ENCODE peak calls at places on chromosomes 11 and 22, in ten cellular contexts. Q is OCI-LY7, J is colonic mucosa, F is Caco-2, B is A549, V is heart left ventricle, M is ovary, R is right lobe of liver, C is upper lobe of right lung, X is IMR-90. S is an unnamed sample.

GRCh38 chr11:37088573-37088910 is 490.5 kb upstream of the RAG2 start:
- DNase-seq in F (no peak), X (no peak), M (no peak), R (no peak), J (no peak), Q (no peak), B (no peak), V (no peak), C (no peak), S (no peak)

GRCh38 chr11:69568809-69569097 is 72.2 kb upstream of the CCND1 start:
- DNase-seq in B (no peak), Q (no peak), J (no peak), F (no peak), C (no peak), M (no peak), R (no peak), X (no peak), V (no peak), S (no peak)

GRCh38 chr11:112336356-112336886 is 75.8 kb upstream of the PLET1 start:
- DNase-seq in C (no peak), Q (no peak), F (no peak), M (no peak), X (no peak), R (no peak), J (no peak), B (no peak), V (no peak), S (no peak)

GRCh38 chr11:2777871-2778629 is 78.3 kb upstream of the KCNQ1OT1 start:
- DNase-seq in C (peak), F (no peak), X (no peak), V (peak), Q (no peak), B (no peak), J (peak), R (peak), M (peak), S (no peak)

GRCh38 chr11:59456661-59457060 is at the start of gene OR4D6:
- DNase-seq in R (no peak), M (no peak), B (no peak), X (no peak), V (no peak), F (no peak), C (no peak), J (no peak), Q (no peak), S (no peak)

GRCh38 chr11:128593281-128593680 is 5.9 kb upstream of the ETS1 start:
- DNase-seq in F (no peak), R (no peak), X (peak), C (no peak), B (no peak), V (no peak), M (no peak), J (no peak), Q (no peak), S (peak)

GRCh38 chr11:86069408-86070086 is 663 bp upstream of the PICALM start:
- DNase-seq in X (peak), F (peak), V (peak), R (no peak), C (no peak), B (peak), J (peak), Q (peak), M (peak), S (peak)

GRCh38 chr11:75577198-75577597 is 15.1 kb downstream of the SERPINH1 start:
- DNase-seq in Q (peak), X (peak), V (peak), F (peak), C (peak), J (peak), M (no peak), R (no peak), B (peak), S (no peak)

GRCh38 chr11:129440028-129440630 is 64.5 kb downstream of the BARX2 start:
- DNase-seq in B (no peak), M (no peak), V (no peak), X (no peak), F (peak), C (no peak), Q (no peak), R (no peak), J (no peak), S (peak)

GRCh38 chr11:106961048-106961447 is 57.2 kb downstream of the GUCY1A2 start:
- DNase-seq in Q (no peak), R (no peak), M (no peak), B (no peak), F (no peak), C (no peak), J (no peak), X (no peak), V (no peak), S (no peak)

GRCh38 chr11:37946155-37946766 is 1348.2 kb upstream of the RAG2 start:
- DNase-seq in J (peak), F (peak), V (no peak), M (no peak), B (no peak), X (peak), R (no peak), C (no peak), Q (peak), S (peak)

GRCh38 chr11:93100211-93100610 is 97.6 kb downstream of the SLC36A4 start:
- DNase-seq in F (no peak), J (no peak), B (no peak), V (no peak), Q (no peak), R (no peak), X (peak), M (no peak), C (no peak), S (peak)

GRCh38 chr11:37512156-37512780 is 914.2 kb upstream of the RAG2 start:
- DNase-seq in C (no peak), M (no peak), V (no peak), X (no peak), R (no peak), F (no peak), B (no peak), J (no peak), Q (no peak), S (no peak)

GRCh38 chr22:24053481-24054226 is 42.5 kb downstream of the CABIN1 start:
- DNase-seq in R (no peak), C (no peak), V (no peak), J (no peak), X (no peak), F (no peak), M (no peak), Q (peak), B (no peak), S (no peak)

GRCh38 chr11:106723071-106723470 is 295.2 kb downstream of the GUCY1A2 start:
- DNase-seq in Q (no peak), B (no peak), R (no peak), X (no peak), M (no peak), J (no peak), C (no peak), V (no peak), F (no peak), S (no peak)

GRCh38 chr22:27788889-27789288 is 12.7 kb downstream of the MN1 start:
- DNase-seq in J (no peak), F (no peak), C (no peak), V (no peak), R (no peak), M (no peak), Q (no peak), B (no peak), X (no peak), S (peak)

GRCh38 chr11:5291207-5291838 is 10.4 kb downstream of the OR51B4 start:
- DNase-seq in B (peak), V (no peak), C (no peak), M (no peak), X (peak), F (peak), R (no peak), Q (peak), J (no peak), S (peak)

GRCh38 chr22:17388235-17388634 is 19.0 kb downstream of the CECR2 start:
- DNase-seq in F (no peak), R (no peak), B (no peak), V (no peak), J (no peak), Q (no peak), C (no peak), M (no peak), X (no peak), S (no peak)

GRCh38 chr11:110710520-110711381 is 1.5 kb downstream of the ARHGAP20 start:
- DNase-seq in J (peak), X (peak), C (peak), F (peak), M (peak), R (peak), V (peak), B (no peak), Q (no peak), S (peak)

GRCh38 chr11:11382858-11383532 is 29.9 kb upstream of the CSNK2A3 start:
- DNase-seq in M (no peak), J (no peak), C (no peak), X (no peak), Q (no peak), F (no peak), V (no peak), B (no peak), R (no peak), S (no peak)

GRCh38 chr11:130403967-130404366 is 24.4 kb downstream of the ADAMTS8 start:
- DNase-seq in J (no peak), B (no peak), M (no peak), F (no peak), X (no peak), R (no peak), C (no peak), V (no peak), Q (no peak), S (no peak)

GRCh38 chr22:40202225-40202944 is 24.7 kb downstream of the TNRC6B start:
- DNase-seq in V (no peak), Q (no peak), X (peak), F (no peak), M (no peak), J (no peak), R (no peak), C (no peak), B (no peak), S (no peak)

GRCh38 chr11:116471608-116472007 is 301.2 kb downstream of the BUD13 start:
- DNase-seq in C (no peak), R (no peak), F (peak), J (no peak), B (no peak), M (no peak), X (peak), Q (no peak), V (no peak), S (peak)

GRCh38 chr22:39469681-39470461 is 13.1 kb downstream of the MGAT3 start:
- DNase-seq in M (no peak), Q (no peak), V (no peak), X (no peak), B (no peak), R (no peak), J (peak), F (peak), C (no peak), S (no peak)

GRCh38 chr11:26556582-26556981 is 15.5 kb downstream of the MUC15 start:
- DNase-seq in C (no peak), B (no peak), M (no peak), X (no peak), Q (no peak), F (no peak), R (no peak), V (no peak), J (no peak), S (no peak)

GRCh38 chr22:25848954-25849353 is 107.0 kb downstream of the MYO18B start:
- DNase-seq in Q (no peak), C (no peak), X (no peak), F (no peak), V (no peak), M (no peak), J (no peak), B (no peak), R (no peak), S (no peak)

GRCh38 chr22:19868333-19868732 is 13.7 kb upstream of the GNB1L start:
- DNase-seq in Q (no peak), B (no peak), C (no peak), F (no peak), V (no peak), R (no peak), X (no peak), M (peak), J (peak), S (no peak)
- TF ChIP-seq CTCF in Q (peak), B (no peak), C (no peak), F (no peak), V (no peak), R (no peak), X (no peak), M (no peak), J (no peak), S (no peak)

GRCh38 chr11:19714093-19714386 is 1.4 kb downstream of the NAV2 start:
- DNase-seq in V (no peak), J (no peak), M (no peak), X (peak), Q (no peak), C (peak), F (no peak), R (no peak), B (no peak), S (peak)
- H3K4me3 ChIP-seq in V (peak), J (peak), M (peak), X (peak), Q (no peak), C (peak), F (no peak), R (peak), B (peak), S (peak)

GRCh38 chr11:33775064-33775807 is 916 bp upstream of the FBXO3 start:
- DNase-seq in V (no peak), B (no peak), X (no peak), C (no peak), F (no peak), Q (no peak), M (no peak), R (no peak), J (no peak), S (no peak)

GRCh38 chr11:33775832-33776231 is 1.5 kb upstream of the FBXO3 start:
- DNase-seq in J (no peak), Q (no peak), R (no peak), B (no peak), X (peak), M (no peak), F (no peak), C (no peak), V (no peak), S (no peak)

GRCh38 chr11:33772300-33772699 is 2.0 kb downstream of the FBXO3 start:
- DNase-seq in V (no peak), F (no peak), B (no peak), X (peak), M (no peak), C (no peak), J (no peak), Q (no peak), R (no peak), S (peak)

GRCh38 chr11:33774356-33775063 is at the start of gene FBXO3:
- DNase-seq in F (peak), M (peak), B (peak), Q (peak), X (peak), V (peak), R (peak), C (peak), J (peak), S (peak)

GRCh38 chr11:33773399-33774355 is 643 bp downstream of the FBXO3 start:
- DNase-seq in F (peak), V (no peak), R (no peak), J (peak), Q (peak), X (peak), M (no peak), C (no peak), B (peak), S (no peak)
- TF ChIP-seq CTCF in F (no peak), V (no peak), R (no peak), J (no peak), Q (peak), X (no peak), M (no peak), C (no peak), B (no peak), S (no peak)

GRCh38 chr11:62908468-62909072 is 12.6 kb downstream of the CHRM1 start:
- DNase-seq in V (no peak), M (no peak), Q (no peak), X (no peak), F (no peak), R (no peak), C (peak), B (no peak), J (peak), S (no peak)

GRCh38 chr11:62909107-62909894 is 11.9 kb downstream of the CHRM1 start:
- DNase-seq in F (peak), C (peak), J (peak), M (no peak), Q (peak), X (peak), B (peak), R (no peak), V (peak), S (peak)

GRCh38 chr11:62902932-62903331 is 18.2 kb downstream of the CHRM1 start:
- DNase-seq in R (no peak), Q (no peak), B (no peak), X (peak), C (no peak), F (no peak), M (no peak), V (no peak), J (no peak), S (no peak)

GRCh38 chr11:62905286-62905685 is 15.9 kb downstream of the CHRM1 start:
- DNase-seq in Q (no peak), V (no peak), F (no peak), B (no peak), R (no peak), X (no peak), M (no peak), J (no peak), C (no peak), S (no peak)

GRCh38 chr11:62905927-62906531 is 15.1 kb downstream of the CHRM1 start:
- DNase-seq in C (peak), Q (peak), B (peak), J (peak), V (peak), F (peak), X (peak), R (peak), M (peak), S (peak)
- H3K4me3 ChIP-seq in C (no peak), Q (no peak), B (no peak), J (no peak), V (no peak), F (no peak), X (no peak), R (no peak), M (no peak), S (no peak)

DNA sequence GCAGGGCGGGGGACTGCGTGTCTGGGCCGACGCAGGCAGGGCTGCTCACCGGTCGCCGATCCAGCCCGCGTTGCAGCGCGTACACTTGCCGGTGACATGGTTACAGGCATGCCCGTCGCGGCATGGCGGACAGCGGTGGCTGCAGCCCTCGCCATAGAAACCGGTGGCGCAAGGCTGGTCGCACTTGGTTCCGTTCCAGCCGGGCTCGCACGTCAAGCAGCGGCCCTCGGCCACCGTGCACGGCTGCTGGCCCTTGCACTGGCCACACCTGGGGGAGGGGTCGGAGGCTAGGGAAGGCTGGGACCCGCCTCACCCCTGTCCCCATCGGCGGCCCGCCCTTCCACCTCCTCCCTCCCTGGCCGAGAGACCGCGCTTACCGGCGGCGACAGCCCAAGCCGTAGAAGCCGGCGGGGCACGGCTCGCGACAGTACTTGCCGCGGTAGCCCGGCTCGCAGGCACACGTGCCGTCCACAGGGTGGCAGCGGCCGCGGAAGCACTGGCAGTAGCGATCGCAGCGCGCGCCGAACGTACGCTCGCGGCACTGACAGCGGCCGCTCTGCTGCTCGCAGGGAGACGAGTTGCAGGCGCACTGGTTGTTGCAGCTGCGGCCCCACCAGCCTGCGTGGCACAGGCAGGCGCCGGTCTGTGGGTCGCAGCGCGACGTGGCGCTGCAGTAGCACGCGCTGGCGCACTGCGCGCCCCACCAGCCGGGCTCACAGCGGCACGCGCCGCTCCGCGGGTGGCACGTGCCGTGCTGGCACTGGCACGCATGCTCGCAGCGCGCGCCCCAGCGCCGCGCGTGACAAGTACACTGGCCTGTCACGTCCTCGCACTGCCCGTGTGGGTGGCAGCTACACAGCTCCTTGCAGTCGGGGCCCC is 6.7 kb downstream of the SCARF2 start:
- DNase-seq in C (peak), B (peak), R (no peak), X (no peak), M (no peak), V (peak), J (peak), F (peak), Q (no peak), S (no peak)
- TF ChIP-seq CTCF in C (peak), B (peak), R (peak), X (no peak), M (no peak), V (no peak), J (peak), F (peak), Q (no peak), S (peak)

DNA sequence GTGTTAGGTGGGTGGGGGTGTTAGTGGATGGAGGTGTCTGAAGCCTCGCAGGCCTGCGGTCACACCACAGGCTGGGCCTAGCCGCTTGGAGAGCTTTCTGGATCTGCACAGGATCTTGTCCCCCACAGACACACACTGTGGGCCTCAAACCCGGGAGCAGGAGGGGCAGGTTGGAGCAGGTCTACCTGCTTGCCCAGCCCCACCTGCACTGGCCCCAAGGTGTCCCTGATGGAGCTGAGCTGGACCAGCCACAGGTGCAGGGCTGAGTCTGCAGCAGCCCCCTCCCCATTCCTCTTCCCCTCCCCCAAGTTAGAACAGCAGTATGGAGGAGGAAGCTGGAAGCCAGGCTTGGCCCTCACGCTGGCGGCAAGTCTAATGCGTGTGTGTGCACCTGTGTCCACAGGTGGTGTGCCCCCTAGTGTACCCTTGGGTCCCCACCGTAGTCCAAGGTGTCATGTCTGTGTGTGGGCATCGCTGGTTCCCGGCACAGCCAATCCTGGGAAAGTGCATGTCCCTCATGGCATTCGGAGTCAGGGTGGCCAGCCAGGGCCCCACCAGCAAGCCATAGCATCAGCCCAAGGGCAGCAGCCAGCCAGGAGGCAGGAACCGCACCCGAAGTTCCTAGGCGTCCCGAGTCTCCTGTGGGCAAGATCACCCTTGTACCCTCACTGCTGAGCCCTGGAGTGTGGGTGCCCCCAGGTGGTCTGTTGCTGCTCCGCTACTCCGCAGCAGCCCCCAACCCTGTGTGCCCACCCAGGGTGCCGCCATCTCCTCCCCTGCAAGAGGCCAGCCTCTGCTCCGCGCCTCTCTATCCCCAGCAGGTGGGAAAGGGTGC is 2.0 kb upstream of the GATD1 start:
- DNase-seq in Q (no peak), V (peak), F (no peak), R (no peak), X (no peak), B (no peak), J (no peak), C (peak), M (no peak), S (no peak)
- H3K4me3 ChIP-seq in Q (no peak), V (no peak), F (no peak), R (peak), X (no peak), B (no peak), J (no peak), C (no peak), M (no peak), S (no peak)